ENCODE peak calls at places on chromosomes 3 and 15, in ten cellular contexts. One of them, this sample, is unnamed.

GRCh38 chr3:182967218-182968204 is 12.8 kb downstream of the DCUN1D1 start:
- DNase-seq in stromal cell of bone marrow: no peak
- DNase-seq in HTR-8/SVneo: no peak
- DNase-seq in AG08395: no peak
- DNase-seq in GM20000: peak
- DNase-seq in HCEC 1CT: peak
- DNase-seq in right lobe of liver: no peak
- DNase-seq in stimulated activated CD8-positive, alpha-beta memory T cell treated with anti-CD3 and anti-CD28 coated beads, Interleukin-12 subunit alpha, Interleukin-12 subunit beta, amount 100 ng/mL, for 1 hour: no peak
- DNase-seq in activated CD4-positive, CD25-positive, alpha-beta regulatory T cell: no peak
- DNase-seq in stimulated activated CD4-positive, alpha-beta T cell treated with anti-CD3 and anti-CD28 coated beads, TNF-alpha, amount 100 ng/mL, for 24 hours: no peak
- DNase-seq in this sample: no peak

GRCh38 chr3:13282528-13282985 is 137.6 kb downstream of the NUP210 start:
- DNase-seq in stromal cell of bone marrow: no peak
- DNase-seq in HTR-8/SVneo: no peak
- DNase-seq in AG08395: no peak
- DNase-seq in GM20000: peak
- DNase-seq in HCEC 1CT: no peak
- DNase-seq in right lobe of liver: no peak
- DNase-seq in stimulated activated CD8-positive, alpha-beta memory T cell treated with anti-CD3 and anti-CD28 coated beads, Interleukin-12 subunit alpha, Interleukin-12 subunit beta, amount 100 ng/mL, for 1 hour: no peak
- DNase-seq in activated CD4-positive, CD25-positive, alpha-beta regulatory T cell: no peak
- DNase-seq in stimulated activated CD4-positive, alpha-beta T cell treated with anti-CD3 and anti-CD28 coated beads, TNF-alpha, amount 100 ng/mL, for 24 hours: no peak
- DNase-seq in this sample: no peak

GRCh38 chr15:42130246-42130986 is 26.0 kb downstream of the PLA2G4F start:
- DNase-seq in stromal cell of bone marrow: no peak
- DNase-seq in HTR-8/SVneo: no peak
- DNase-seq in AG08395: no peak
- DNase-seq in GM20000: no peak
- DNase-seq in HCEC 1CT: no peak
- DNase-seq in right lobe of liver: no peak
- DNase-seq in stimulated activated CD8-positive, alpha-beta memory T cell treated with anti-CD3 and anti-CD28 coated beads, Interleukin-12 subunit alpha, Interleukin-12 subunit beta, amount 100 ng/mL, for 1 hour: no peak
- DNase-seq in activated CD4-positive, CD25-positive, alpha-beta regulatory T cell: no peak
- DNase-seq in stimulated activated CD4-positive, alpha-beta T cell treated with anti-CD3 and anti-CD28 coated beads, TNF-alpha, amount 100 ng/mL, for 24 hours: no peak
- DNase-seq in this sample: no peak

GRCh38 chr3:105730973-105731372 is 137.8 kb downstream of the CBLB start:
- DNase-seq in stromal cell of bone marrow: no peak
- DNase-seq in HTR-8/SVneo: no peak
- DNase-seq in AG08395: no peak
- DNase-seq in GM20000: no peak
- DNase-seq in HCEC 1CT: peak
- DNase-seq in right lobe of liver: no peak
- DNase-seq in stimulated activated CD8-positive, alpha-beta memory T cell treated with anti-CD3 and anti-CD28 coated beads, Interleukin-12 subunit alpha, Interleukin-12 subunit beta, amount 100 ng/mL, for 1 hour: no peak
- DNase-seq in activated CD4-positive, CD25-positive, alpha-beta regulatory T cell: no peak
- DNase-seq in stimulated activated CD4-positive, alpha-beta T cell treated with anti-CD3 and anti-CD28 coated beads, TNF-alpha, amount 100 ng/mL, for 24 hours: no peak
- DNase-seq in this sample: no peak

GRCh38 chr3:129063841-129064482 is 3.4 kb downstream of the GP9 start:
- DNase-seq in stromal cell of bone marrow: no peak
- DNase-seq in HTR-8/SVneo: no peak
- DNase-seq in AG08395: no peak
- DNase-seq in GM20000: no peak
- DNase-seq in HCEC 1CT: no peak
- DNase-seq in right lobe of liver: no peak
- DNase-seq in stimulated activated CD8-positive, alpha-beta memory T cell treated with anti-CD3 and anti-CD28 coated beads, Interleukin-12 subunit alpha, Interleukin-12 subunit beta, amount 100 ng/mL, for 1 hour: no peak
- DNase-seq in activated CD4-positive, CD25-positive, alpha-beta regulatory T cell: no peak
- DNase-seq in stimulated activated CD4-positive, alpha-beta T cell treated with anti-CD3 and anti-CD28 coated beads, TNF-alpha, amount 100 ng/mL, for 24 hours: no peak
- DNase-seq in this sample: peak

GRCh38 chr3:151236316-151236715 is 33.3 kb upstream of the GPR171 start:
- DNase-seq in stromal cell of bone marrow: no peak
- DNase-seq in HTR-8/SVneo: no peak
- DNase-seq in AG08395: no peak
- DNase-seq in GM20000: no peak
- DNase-seq in HCEC 1CT: no peak
- DNase-seq in right lobe of liver: no peak
- DNase-seq in stimulated activated CD8-positive, alpha-beta memory T cell treated with anti-CD3 and anti-CD28 coated beads, Interleukin-12 subunit alpha, Interleukin-12 subunit beta, amount 100 ng/mL, for 1 hour: no peak
- DNase-seq in activated CD4-positive, CD25-positive, alpha-beta regulatory T cell: no peak
- DNase-seq in stimulated activated CD4-positive, alpha-beta T cell treated with anti-CD3 and anti-CD28 coated beads, TNF-alpha, amount 100 ng/mL, for 24 hours: no peak
- DNase-seq in this sample: no peak

GRCh38 chr3:126696701-126697267 is 7.3 kb upstream of the CHCHD6 start:
- DNase-seq in stromal cell of bone marrow: no peak
- DNase-seq in HTR-8/SVneo: no peak
- DNase-seq in AG08395: no peak
- DNase-seq in GM20000: no peak
- DNase-seq in HCEC 1CT: no peak
- DNase-seq in right lobe of liver: no peak
- DNase-seq in stimulated activated CD8-positive, alpha-beta memory T cell treated with anti-CD3 and anti-CD28 coated beads, Interleukin-12 subunit alpha, Interleukin-12 subunit beta, amount 100 ng/mL, for 1 hour: no peak
- DNase-seq in activated CD4-positive, CD25-positive, alpha-beta regulatory T cell: no peak
- DNase-seq in stimulated activated CD4-positive, alpha-beta T cell treated with anti-CD3 and anti-CD28 coated beads, TNF-alpha, amount 100 ng/mL, for 24 hours: no peak
- DNase-seq in this sample: no peak

GRCh38 chr15:56250626-56251025 is 6.9 kb upstream of the RFX7 start:
- DNase-seq in stromal cell of bone marrow: no peak
- DNase-seq in HTR-8/SVneo: no peak
- DNase-seq in AG08395: no peak
- DNase-seq in GM20000: no peak
- DNase-seq in HCEC 1CT: no peak
- DNase-seq in right lobe of liver: no peak
- DNase-seq in stimulated activated CD8-positive, alpha-beta memory T cell treated with anti-CD3 and anti-CD28 coated beads, Interleukin-12 subunit alpha, Interleukin-12 subunit beta, amount 100 ng/mL, for 1 hour: no peak
- DNase-seq in activated CD4-positive, CD25-positive, alpha-beta regulatory T cell: no peak
- DNase-seq in stimulated activated CD4-positive, alpha-beta T cell treated with anti-CD3 and anti-CD28 coated beads, TNF-alpha, amount 100 ng/mL, for 24 hours: no peak
- DNase-seq in this sample: no peak

GRCh38 chr3:174072675-174073074 is 675.1 kb downstream of the NLGN1 start:
- DNase-seq in stromal cell of bone marrow: no peak
- DNase-seq in HTR-8/SVneo: no peak
- DNase-seq in AG08395: no peak
- DNase-seq in GM20000: no peak
- DNase-seq in HCEC 1CT: no peak
- DNase-seq in right lobe of liver: no peak
- DNase-seq in stimulated activated CD8-positive, alpha-beta memory T cell treated with anti-CD3 and anti-CD28 coated beads, Interleukin-12 subunit alpha, Interleukin-12 subunit beta, amount 100 ng/mL, for 1 hour: no peak
- DNase-seq in activated CD4-positive, CD25-positive, alpha-beta regulatory T cell: no peak
- DNase-seq in stimulated activated CD4-positive, alpha-beta T cell treated with anti-CD3 and anti-CD28 coated beads, TNF-alpha, amount 100 ng/mL, for 24 hours: no peak
- DNase-seq in this sample: no peak

GRCh38 chr3:126036056-126036549 is 47.8 kb downstream of the SLC41A3 start:
- DNase-seq in stromal cell of bone marrow: no peak
- DNase-seq in HTR-8/SVneo: no peak
- DNase-seq in AG08395: no peak
- DNase-seq in GM20000: no peak
- DNase-seq in HCEC 1CT: no peak
- DNase-seq in right lobe of liver: no peak
- DNase-seq in stimulated activated CD8-positive, alpha-beta memory T cell treated with anti-CD3 and anti-CD28 coated beads, Interleukin-12 subunit alpha, Interleukin-12 subunit beta, amount 100 ng/mL, for 1 hour: no peak
- DNase-seq in activated CD4-positive, CD25-positive, alpha-beta regulatory T cell: no peak
- DNase-seq in stimulated activated CD4-positive, alpha-beta T cell treated with anti-CD3 and anti-CD28 coated beads, TNF-alpha, amount 100 ng/mL, for 24 hours: no peak
- DNase-seq in this sample: no peak

GRCh38 chr3:78872195-78872594 is 895.6 kb downstream of the ROBO1 start:
- DNase-seq in stromal cell of bone marrow: no peak
- DNase-seq in HTR-8/SVneo: no peak
- DNase-seq in AG08395: no peak
- DNase-seq in GM20000: no peak
- DNase-seq in HCEC 1CT: no peak
- DNase-seq in right lobe of liver: no peak
- DNase-seq in stimulated activated CD8-positive, alpha-beta memory T cell treated with anti-CD3 and anti-CD28 coated beads, Interleukin-12 subunit alpha, Interleukin-12 subunit beta, amount 100 ng/mL, for 1 hour: no peak
- DNase-seq in activated CD4-positive, CD25-positive, alpha-beta regulatory T cell: no peak
- DNase-seq in stimulated activated CD4-positive, alpha-beta T cell treated with anti-CD3 and anti-CD28 coated beads, TNF-alpha, amount 100 ng/mL, for 24 hours: no peak
- DNase-seq in this sample: no peak

GRCh38 chr3:126135398-126136076 is 44.8 kb downstream of the ALDH1L1 start:
- DNase-seq in stromal cell of bone marrow: no peak
- DNase-seq in HTR-8/SVneo: no peak
- DNase-seq in AG08395: no peak
- DNase-seq in GM20000: no peak
- DNase-seq in HCEC 1CT: no peak
- DNase-seq in right lobe of liver: peak
- DNase-seq in stimulated activated CD8-positive, alpha-beta memory T cell treated with anti-CD3 and anti-CD28 coated beads, Interleukin-12 subunit alpha, Interleukin-12 subunit beta, amount 100 ng/mL, for 1 hour: no peak
- DNase-seq in activated CD4-positive, CD25-positive, alpha-beta regulatory T cell: no peak
- DNase-seq in stimulated activated CD4-positive, alpha-beta T cell treated with anti-CD3 and anti-CD28 coated beads, TNF-alpha, amount 100 ng/mL, for 24 hours: no peak
- DNase-seq in this sample: no peak

GRCh38 chr3:64408770-64409169 is 183.5 kb upstream of the PRICKLE2 start:
- DNase-seq in stromal cell of bone marrow: no peak
- DNase-seq in HTR-8/SVneo: no peak
- DNase-seq in AG08395: no peak
- DNase-seq in GM20000: no peak
- DNase-seq in HCEC 1CT: peak
- DNase-seq in right lobe of liver: no peak
- DNase-seq in stimulated activated CD8-positive, alpha-beta memory T cell treated with anti-CD3 and anti-CD28 coated beads, Interleukin-12 subunit alpha, Interleukin-12 subunit beta, amount 100 ng/mL, for 1 hour: no peak
- DNase-seq in activated CD4-positive, CD25-positive, alpha-beta regulatory T cell: no peak
- DNase-seq in stimulated activated CD4-positive, alpha-beta T cell treated with anti-CD3 and anti-CD28 coated beads, TNF-alpha, amount 100 ng/mL, for 24 hours: no peak
- DNase-seq in this sample: no peak

GRCh38 chr3:46368569-46368968 is 2.2 kb upstream of the CCR5 start:
- DNase-seq in stromal cell of bone marrow: peak
- DNase-seq in HTR-8/SVneo: no peak
- DNase-seq in AG08395: no peak
- DNase-seq in GM20000: peak
- DNase-seq in HCEC 1CT: peak
- DNase-seq in right lobe of liver: peak
- DNase-seq in stimulated activated CD8-positive, alpha-beta memory T cell treated with anti-CD3 and anti-CD28 coated beads, Interleukin-12 subunit alpha, Interleukin-12 subunit beta, amount 100 ng/mL, for 1 hour: peak
- DNase-seq in activated CD4-positive, CD25-positive, alpha-beta regulatory T cell: peak
- DNase-seq in stimulated activated CD4-positive, alpha-beta T cell treated with anti-CD3 and anti-CD28 coated beads, TNF-alpha, amount 100 ng/mL, for 24 hours: no peak
- DNase-seq in this sample: peak

GRCh38 chr15:70308011-70308761 is 210.5 kb upstream of the TLE3 start:
- DNase-seq in stromal cell of bone marrow: no peak
- DNase-seq in HTR-8/SVneo: no peak
- DNase-seq in AG08395: no peak
- DNase-seq in GM20000: peak
- DNase-seq in HCEC 1CT: no peak
- DNase-seq in right lobe of liver: no peak
- DNase-seq in stimulated activated CD8-positive, alpha-beta memory T cell treated with anti-CD3 and anti-CD28 coated beads, Interleukin-12 subunit alpha, Interleukin-12 subunit beta, amount 100 ng/mL, for 1 hour: no peak
- DNase-seq in activated CD4-positive, CD25-positive, alpha-beta regulatory T cell: no peak
- DNase-seq in stimulated activated CD4-positive, alpha-beta T cell treated with anti-CD3 and anti-CD28 coated beads, TNF-alpha, amount 100 ng/mL, for 24 hours: no peak
- DNase-seq in this sample: no peak

GRCh38 chr3:138127636-138128365 is 4.4 kb downstream of the A4GNT start:
- DNase-seq in stromal cell of bone marrow: no peak
- DNase-seq in HTR-8/SVneo: no peak
- DNase-seq in AG08395: no peak
- DNase-seq in GM20000: no peak
- DNase-seq in HCEC 1CT: no peak
- DNase-seq in right lobe of liver: no peak
- DNase-seq in stimulated activated CD8-positive, alpha-beta memory T cell treated with anti-CD3 and anti-CD28 coated beads, Interleukin-12 subunit alpha, Interleukin-12 subunit beta, amount 100 ng/mL, for 1 hour: no peak
- DNase-seq in activated CD4-positive, CD25-positive, alpha-beta regulatory T cell: no peak
- DNase-seq in stimulated activated CD4-positive, alpha-beta T cell treated with anti-CD3 and anti-CD28 coated beads, TNF-alpha, amount 100 ng/mL, for 24 hours: no peak
- DNase-seq in this sample: no peak

GRCh38 chr3:82202254-82202653 is 440.8 kb upstream of the GBE1 start:
- DNase-seq in stromal cell of bone marrow: no peak
- DNase-seq in HTR-8/SVneo: no peak
- DNase-seq in AG08395: no peak
- DNase-seq in GM20000: no peak
- DNase-seq in HCEC 1CT: no peak
- DNase-seq in right lobe of liver: no peak
- DNase-seq in stimulated activated CD8-positive, alpha-beta memory T cell treated with anti-CD3 and anti-CD28 coated beads, Interleukin-12 subunit alpha, Interleukin-12 subunit beta, amount 100 ng/mL, for 1 hour: no peak
- DNase-seq in activated CD4-positive, CD25-positive, alpha-beta regulatory T cell: no peak
- DNase-seq in stimulated activated CD4-positive, alpha-beta T cell treated with anti-CD3 and anti-CD28 coated beads, TNF-alpha, amount 100 ng/mL, for 24 hours: no peak
- DNase-seq in this sample: no peak

GRCh38 chr15:61527836-61528589 is 298.9 kb upstream of the RORA start:
- DNase-seq in stromal cell of bone marrow: no peak
- DNase-seq in HTR-8/SVneo: no peak
- DNase-seq in AG08395: no peak
- DNase-seq in GM20000: no peak
- DNase-seq in HCEC 1CT: no peak
- DNase-seq in right lobe of liver: no peak
- DNase-seq in stimulated activated CD8-positive, alpha-beta memory T cell treated with anti-CD3 and anti-CD28 coated beads, Interleukin-12 subunit alpha, Interleukin-12 subunit beta, amount 100 ng/mL, for 1 hour: no peak
- DNase-seq in activated CD4-positive, CD25-positive, alpha-beta regulatory T cell: no peak
- DNase-seq in stimulated activated CD4-positive, alpha-beta T cell treated with anti-CD3 and anti-CD28 coated beads, TNF-alpha, amount 100 ng/mL, for 24 hours: no peak
- DNase-seq in this sample: no peak

GRCh38 chr3:65030847-65031463 is 343.2 kb upstream of the ADAMTS9 start:
- DNase-seq in stromal cell of bone marrow: peak
- DNase-seq in HTR-8/SVneo: peak
- DNase-seq in AG08395: peak
- DNase-seq in GM20000: no peak
- DNase-seq in HCEC 1CT: peak
- DNase-seq in right lobe of liver: no peak
- DNase-seq in stimulated activated CD8-positive, alpha-beta memory T cell treated with anti-CD3 and anti-CD28 coated beads, Interleukin-12 subunit alpha, Interleukin-12 subunit beta, amount 100 ng/mL, for 1 hour: no peak
- DNase-seq in activated CD4-positive, CD25-positive, alpha-beta regulatory T cell: no peak
- DNase-seq in stimulated activated CD4-positive, alpha-beta T cell treated with anti-CD3 and anti-CD28 coated beads, TNF-alpha, amount 100 ng/mL, for 24 hours: no peak
- DNase-seq in this sample: no peak

This sample was measured in mucosa of descending colon.